ENCODE peak calls at places on chromosome 10, in ten cellular contexts. V is spleen, O is left ventricle myocardium inferior, Y is BJ, P is IMR-90, I is cardiac fibroblast, G is MM.1S, K is astrocyte of the cerebellum, B is GM12864, T is neural progenitor cell. A is an unnamed sample.

GRCh38 chr10:8331896-8332729 is 277.6 kb downstream of the GATA3 start:
- DNase-seq in V (peak), O (peak), Y (peak), P (peak), I (peak), G (peak), K (peak), B (no peak), T (peak), A (peak)

GRCh38 chr10:48253970-48254657 is 20.4 kb downstream of the FRMPD2 start:
- DNase-seq in V (no peak), O (no peak), Y (peak), P (no peak), I (peak), G (no peak), K (peak), B (no peak), T (no peak), A (no peak)

GRCh38 chr10:71264345-71265200 is 52.2 kb downstream of the UNC5B start:
- DNase-seq in V (no peak), O (no peak), Y (no peak), P (peak), I (no peak), G (no peak), K (no peak), B (no peak), T (no peak), A (no peak)

GRCh38 chr10:43409385-43410109 is 561 bp upstream of the HNRNPF start:
- DNase-seq in V (peak), O (peak), Y (no peak), P (no peak), I (no peak), G (peak), K (no peak), B (no peak), T (no peak), A (no peak)

GRCh38 chr10:62038609-62039190 is 137.2 kb downstream of the ARID5B start:
- DNase-seq in V (peak), O (peak), Y (no peak), P (peak), I (peak), G (peak), K (no peak), B (no peak), T (peak), A (no peak)

GRCh38 chr10:22251751-22252285 is 34.0 kb upstream of the EBLN1 start:
- DNase-seq in V (peak), O (peak), Y (no peak), P (no peak), I (peak), G (peak), K (no peak), B (no peak), T (peak), A (no peak)

GRCh38 chr10:34091796-34092195 is 723.3 kb downstream of the PARD3 start:
- DNase-seq in V (no peak), O (no peak), Y (no peak), P (no peak), I (no peak), G (no peak), K (no peak), B (no peak), T (no peak), A (no peak)

GRCh38 chr10:18246967-18247366 is 106.7 kb downstream of the CACNB2 start:
- DNase-seq in V (no peak), O (no peak), Y (no peak), P (no peak), I (no peak), G (no peak), K (no peak), B (no peak), T (no peak), A (no peak)

GRCh38 chr10:50403074-50403473 is 151.8 kb upstream of the ASAH2 start:
- DNase-seq in V (no peak), O (no peak), Y (no peak), P (no peak), I (no peak), G (no peak), K (no peak), B (no peak), T (no peak), A (no peak)

GRCh38 chr10:119198438-119198837 is 8.9 kb upstream of the GRK5 start:
- DNase-seq in V (no peak), O (no peak), Y (no peak), P (no peak), I (peak), G (peak), K (no peak), B (no peak), T (peak), A (no peak)

DNA sequence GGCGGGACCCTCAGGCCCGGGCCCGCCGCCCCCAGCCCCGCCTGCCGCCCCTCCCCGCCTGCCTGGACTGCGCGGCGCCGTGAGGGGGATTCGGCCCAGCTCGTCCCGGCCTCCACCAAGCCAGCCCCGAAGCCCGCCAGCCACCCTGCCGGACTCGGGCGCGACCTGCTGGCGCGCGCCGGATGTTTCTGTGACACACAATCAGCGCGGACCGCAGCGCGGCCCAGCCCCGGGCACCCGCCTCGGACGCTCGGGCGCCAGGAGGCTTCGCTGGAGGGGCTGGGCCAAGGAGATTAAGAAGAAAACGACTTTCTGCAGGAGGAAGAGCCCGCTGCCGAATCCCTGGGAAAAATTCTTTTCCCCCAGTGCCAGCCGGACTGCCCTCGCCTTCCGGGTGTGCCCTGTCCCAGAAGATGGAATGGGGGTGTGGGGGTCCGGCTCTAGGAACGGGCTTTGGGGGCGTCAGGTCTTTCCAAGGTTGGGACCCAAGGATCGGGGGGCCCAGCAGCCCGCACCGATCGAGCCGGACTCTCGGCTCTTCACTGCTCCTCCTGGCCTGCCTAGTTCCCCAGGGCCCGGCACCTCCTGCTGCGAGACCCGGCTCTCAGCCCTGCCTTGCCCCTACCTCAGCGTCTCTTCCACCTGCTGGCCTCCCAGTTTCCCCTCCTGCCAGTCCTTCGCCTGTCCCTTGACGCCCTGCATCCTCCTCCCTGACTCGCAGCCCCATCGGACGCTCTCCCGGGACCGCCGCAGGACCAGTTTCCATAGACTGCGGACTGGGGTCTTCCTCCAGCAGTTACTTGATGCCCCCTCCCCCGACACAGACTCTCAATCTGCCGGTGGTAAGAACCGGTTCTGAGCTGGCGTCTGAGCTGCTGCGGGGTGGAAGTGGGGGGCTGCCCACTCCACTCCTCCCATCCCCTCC is 82.7 kb downstream of the PAX2 start:
- DNase-seq in V (peak), O (peak), Y (no peak), P (no peak), I (no peak), G (peak), K (no peak), B (no peak), T (peak), A (no peak)
- H3K4me3 ChIP-seq in V (peak), O (peak), Y (no peak), P (no peak), I (no peak), G (peak), K (peak), B (no peak), T (peak), A (no peak)

DNA sequence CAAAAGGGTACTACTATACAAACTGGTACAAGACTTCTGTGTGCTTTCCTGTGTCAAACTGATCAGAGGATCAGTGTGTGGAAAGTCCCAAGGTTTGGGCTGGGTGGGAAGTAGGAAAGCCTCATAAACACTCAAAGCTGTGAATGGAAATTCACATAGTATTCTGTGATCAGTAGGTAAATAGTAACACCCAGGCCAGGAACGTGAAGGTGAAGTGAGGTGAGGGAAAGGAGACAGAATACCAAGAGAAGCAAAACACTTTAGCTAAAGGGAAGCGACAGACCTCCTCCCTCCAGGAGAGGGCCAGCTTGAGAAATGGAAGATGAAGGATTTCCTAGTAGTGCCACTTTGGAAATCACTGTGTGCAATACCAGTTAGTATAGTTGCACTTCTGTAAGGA is 451.9 kb downstream of the KCNMA1 start:
- DNase-seq in V (no peak), O (no peak), Y (no peak), P (no peak), I (no peak), G (no peak), K (no peak), B (no peak), T (no peak), A (no peak)
- TF ChIP-seq CTCF in V (no peak), O (no peak), Y (no peak), P (no peak), I (no peak), G (no peak), K (no peak), B (no peak), T (no peak), A (no peak)

GRCh38 chr10:35208949-35209613 is 82.4 kb downstream of the CREM start:
- DNase-seq in V (no peak), O (no peak), Y (no peak), P (no peak), I (no peak), G (no peak), K (no peak), B (no peak), T (no peak), A (no peak)
- H3K4me3 ChIP-seq in V (no peak), O (no peak), Y (no peak), P (no peak), I (no peak), G (no peak), K (no peak), B (no peak), T (no peak), A (no peak)

GRCh38 chr10:124612611-124613498 is 131.3 kb downstream of the FAM53B start:
- DNase-seq in V (no peak), O (no peak), Y (no peak), P (peak), I (peak), G (no peak), K (no peak), B (no peak), T (peak), A (no peak)
- TF ChIP-seq CTCF in V (no peak), O (no peak), Y (no peak), P (no peak), I (no peak), G (no peak), K (no peak), B (no peak), T (peak), A (peak)

DNA sequence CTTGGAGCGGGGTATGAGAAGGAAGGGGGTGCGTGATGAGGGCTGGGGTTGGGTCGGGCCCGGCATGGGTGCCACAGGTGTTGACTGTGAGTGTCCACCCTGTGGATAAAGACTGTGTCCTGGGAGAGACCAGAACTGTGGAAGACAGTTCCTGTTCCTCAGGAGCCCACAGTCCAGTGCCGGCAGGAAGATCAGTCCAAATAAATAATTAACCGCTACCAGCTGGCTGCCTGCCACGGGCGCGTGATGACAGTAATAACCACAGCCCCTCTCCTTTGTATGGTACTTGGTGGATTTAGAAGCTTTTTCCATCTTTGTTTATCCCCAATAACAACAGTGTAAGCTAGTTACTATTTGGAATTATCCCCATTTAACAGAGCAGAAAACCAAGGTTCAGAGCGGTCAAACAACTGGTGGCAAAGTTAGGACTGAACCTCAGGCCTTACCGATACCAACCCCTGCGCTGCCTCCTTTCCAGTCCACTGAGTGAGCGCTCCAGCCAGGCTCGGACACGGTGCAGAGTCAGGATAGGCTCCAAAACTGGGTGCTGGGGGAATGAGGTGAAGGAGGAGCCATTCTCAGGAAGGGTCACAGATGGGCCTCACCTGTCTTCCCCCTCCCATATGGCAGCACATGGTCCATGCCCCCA is 5.1 kb downstream of the ZMIZ1 start:
- DNase-seq in V (no peak), O (peak), Y (no peak), P (peak), I (no peak), G (no peak), K (no peak), B (no peak), T (no peak), A (no peak)
- H3K4me3 ChIP-seq in V (no peak), O (peak), Y (no peak), P (no peak), I (no peak), G (no peak), K (peak), B (no peak), T (no peak), A (no peak)

DNA sequence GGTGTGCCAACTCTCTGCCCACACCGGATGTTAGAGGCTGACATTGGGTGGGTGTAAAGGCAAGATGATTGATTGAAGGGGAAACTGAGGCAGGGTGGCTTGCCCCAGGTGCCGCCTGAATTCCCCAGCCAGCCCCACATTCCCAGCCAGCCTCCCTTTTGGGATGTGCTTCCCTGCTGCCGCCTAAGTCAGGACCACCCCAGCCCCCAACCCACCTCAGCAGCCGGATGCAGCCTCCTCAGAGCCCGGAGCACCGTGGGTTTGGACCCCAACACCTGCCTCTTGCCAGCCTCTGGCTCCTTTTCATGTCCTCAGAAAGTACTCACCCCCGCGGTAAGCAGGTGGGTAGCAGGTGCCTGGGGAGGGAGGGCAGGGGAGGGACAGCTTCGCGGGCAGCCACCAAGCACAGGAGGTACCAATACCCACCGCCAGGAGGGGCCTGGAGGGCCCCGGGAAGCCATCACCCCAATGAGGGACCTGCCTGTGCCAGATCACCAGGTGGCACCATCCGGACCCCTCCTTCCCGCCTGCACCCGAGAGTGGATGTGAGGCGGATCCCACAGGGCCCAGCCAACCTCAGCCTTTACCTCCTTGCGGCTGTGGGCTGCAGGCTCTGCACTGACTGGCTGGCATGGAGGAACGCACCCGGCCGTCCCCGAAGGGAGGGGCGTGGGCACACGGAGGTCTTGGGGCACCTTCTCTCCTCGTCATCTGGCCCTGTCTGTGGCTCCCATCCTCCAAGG is 60.5 kb downstream of the PWWP2B start:
- DNase-seq in V (peak), O (no peak), Y (no peak), P (no peak), I (no peak), G (peak), K (no peak), B (no peak), T (no peak), A (no peak)
- TF ChIP-seq CTCF in V (no peak), O (no peak), Y (no peak), P (no peak), I (no peak), G (peak), K (no peak), B (peak), T (peak), A (peak)

DNA sequence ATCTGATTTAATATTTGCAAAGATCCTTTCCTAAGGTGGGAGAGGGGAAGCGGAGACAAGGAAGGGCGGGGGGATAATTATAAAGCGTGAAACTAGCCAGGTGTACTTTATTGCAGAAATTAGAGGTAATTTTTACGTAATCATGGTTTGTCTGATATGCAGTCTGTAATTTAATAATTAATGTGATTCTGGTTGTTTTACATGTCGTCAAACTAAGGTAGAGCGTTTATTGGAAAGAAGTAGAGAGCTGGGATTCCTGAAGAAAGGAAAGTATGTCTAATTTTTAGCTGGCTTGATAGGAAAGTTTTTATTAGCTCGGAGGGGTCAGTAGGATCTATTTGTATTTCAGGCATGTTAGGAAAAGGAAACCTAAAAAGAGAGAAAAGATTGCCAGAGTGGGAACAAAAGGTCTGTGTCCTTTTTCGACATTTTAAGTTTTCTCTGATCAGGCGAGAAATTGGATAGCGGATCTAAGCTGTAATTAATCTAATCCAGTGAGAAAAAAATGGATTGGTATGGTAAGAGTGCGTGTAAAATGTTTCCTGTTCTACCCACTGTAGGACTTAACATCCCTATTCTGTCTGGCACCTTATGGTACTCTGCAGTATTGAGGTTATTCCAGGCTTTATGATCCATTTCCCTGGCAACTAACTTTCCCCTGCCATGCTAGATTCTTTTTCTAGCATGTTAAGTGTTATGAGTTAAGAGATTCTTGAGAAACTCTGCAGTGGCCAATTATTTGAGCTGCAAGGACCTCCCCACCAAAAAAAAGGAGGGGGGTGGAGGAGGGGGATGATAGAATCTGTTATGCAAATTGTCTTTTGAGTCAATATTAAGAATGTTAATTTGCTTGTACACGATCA is 1.4 kb downstream of the CELF2 start:
- DNase-seq in V (no peak), O (no peak), Y (no peak), P (no peak), I (no peak), G (no peak), K (no peak), B (no peak), T (no peak), A (no peak)
- H3K4me3 ChIP-seq in V (no peak), O (peak), Y (peak), P (peak), I (peak), G (peak), K (peak), B (peak), T (peak), A (peak)

DNA sequence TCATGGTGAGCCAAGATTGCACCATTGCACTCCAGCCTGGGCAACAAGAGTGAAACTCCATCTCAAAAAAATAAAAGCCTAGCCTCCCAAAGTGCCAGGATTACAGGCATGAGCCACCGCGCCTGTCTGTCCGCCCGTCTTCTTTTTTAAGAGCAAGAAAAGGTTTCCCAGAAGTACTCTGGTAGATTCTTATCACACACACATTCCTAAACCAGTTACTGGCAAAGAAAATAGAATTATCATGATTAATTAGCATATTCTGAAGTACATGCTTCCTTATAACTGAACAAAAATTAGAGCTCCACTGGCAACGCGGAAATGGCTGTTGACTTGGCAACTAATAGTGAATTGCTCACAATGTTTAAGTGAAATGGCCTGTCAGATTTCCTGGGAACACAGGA is 87.0 kb downstream of the ADK start:
- DNase-seq in V (no peak), O (no peak), Y (no peak), P (peak), I (peak), G (no peak), K (peak), B (no peak), T (no peak), A (no peak)
- TF ChIP-seq CTCF in V (no peak), O (no peak), Y (no peak), P (no peak), I (no peak), G (no peak), K (no peak), B (no peak), T (no peak), A (no peak)

A was measured in retinal pigment epithelial cell.